ENCODE peak calls at places on chromosome 1, in four cellular contexts. R is astrocyte, Q is cardiac fibroblast, T is OCI-LY7. L is an unnamed sample.

GRCh38 chr1:213180833-213181232 is 129.8 kb downstream of the RPS6KC1 start:
- DNase-seq in R (no peak), Q (no peak), T (no peak), L (no peak)

GRCh38 chr1:36732038-36732402 is 249.3 kb upstream of the CSF3R start:
- DNase-seq in R (no peak), Q (no peak), T (no peak), L (no peak)

GRCh38 chr1:111450185-111450584 is 921 bp downstream of the ATP5PB start:
- DNase-seq in R (no peak), Q (no peak), T (no peak), L (no peak)

GRCh38 chr1:206461602-206462455 is 8.4 kb upstream of the IKBKE start:
- DNase-seq in R (no peak), Q (peak; percentile 86), T (peak; percentile 80), L (peak; percentile 76)

GRCh38 chr1:152466217-152466616 is 44.4 kb upstream of the LCE5A start:
- DNase-seq in R (no peak), Q (no peak), T (no peak), L (no peak)

GRCh38 chr1:202593845-202594244 is 116.4 kb downstream of the SYT2 start:
- DNase-seq in R (peak; percentile 66), Q (peak; percentile 51), T (no peak), L (peak; percentile 27)

GRCh38 chr1:33098371-33098770 is 17.4 kb downstream of the AZIN2 start:
- DNase-seq in R (peak; percentile 66), Q (no peak), T (no peak), L (no peak)

GRCh38 chr1:241605146-241605805 is 34.9 kb downstream of the CHML start:
- DNase-seq in R (no peak), Q (no peak), T (peak; percentile 29), L (no peak)

GRCh38 chr1:8115031-8115768 is 89.1 kb upstream of the ERRFI1 start:
- DNase-seq in R (no peak), Q (no peak), T (no peak), L (no peak)

GRCh38 chr1:111938123-111938522 is 51.3 kb downstream of the KCND3 start:
- DNase-seq in R (no peak), Q (no peak), T (no peak), L (no peak)

GRCh38 chr1:51653127-51653526 is 36.2 kb downstream of the OSBPL9 start:
- DNase-seq in R (no peak), Q (no peak), T (no peak), L (no peak)

GRCh38 chr1:152029144-152029936 is 7.5 kb downstream of the S100A11 start:
- DNase-seq in R (no peak), Q (peak; percentile 68), T (peak; percentile 15), L (peak; percentile 11)

GRCh38 chr1:226531360-226532093 is 17.0 kb upstream of the STUM start:
- DNase-seq in R (no peak), Q (no peak), T (no peak), L (no peak)

GRCh38 chr1:37667023-37667769 is 25.1 kb upstream of the CDCA8 start:
- DNase-seq in R (no peak), Q (no peak), T (no peak), L (no peak)

GRCh38 chr1:31382379-31382989 is 9.6 kb upstream of the FABP3 start:
- DNase-seq in R (no peak), Q (no peak), T (no peak), L (no peak)

GRCh38 chr1:229253170-229253974 is 17.5 kb upstream of the RAB4A start:
- DNase-seq in R (peak; percentile 55), Q (peak; percentile 20), T (peak; percentile 19), L (no peak)

GRCh38 chr1:8015809-8016165 is 10.3 kb downstream of the ERRFI1 start:
- DNase-seq in R (no peak), Q (peak; percentile 63), T (no peak), L (no peak)

GRCh38 chr1:77966291-77966690 is 12.6 kb downstream of the FUBP1 start:
- DNase-seq in R (no peak), Q (no peak), T (no peak), L (no peak)

DNA sequence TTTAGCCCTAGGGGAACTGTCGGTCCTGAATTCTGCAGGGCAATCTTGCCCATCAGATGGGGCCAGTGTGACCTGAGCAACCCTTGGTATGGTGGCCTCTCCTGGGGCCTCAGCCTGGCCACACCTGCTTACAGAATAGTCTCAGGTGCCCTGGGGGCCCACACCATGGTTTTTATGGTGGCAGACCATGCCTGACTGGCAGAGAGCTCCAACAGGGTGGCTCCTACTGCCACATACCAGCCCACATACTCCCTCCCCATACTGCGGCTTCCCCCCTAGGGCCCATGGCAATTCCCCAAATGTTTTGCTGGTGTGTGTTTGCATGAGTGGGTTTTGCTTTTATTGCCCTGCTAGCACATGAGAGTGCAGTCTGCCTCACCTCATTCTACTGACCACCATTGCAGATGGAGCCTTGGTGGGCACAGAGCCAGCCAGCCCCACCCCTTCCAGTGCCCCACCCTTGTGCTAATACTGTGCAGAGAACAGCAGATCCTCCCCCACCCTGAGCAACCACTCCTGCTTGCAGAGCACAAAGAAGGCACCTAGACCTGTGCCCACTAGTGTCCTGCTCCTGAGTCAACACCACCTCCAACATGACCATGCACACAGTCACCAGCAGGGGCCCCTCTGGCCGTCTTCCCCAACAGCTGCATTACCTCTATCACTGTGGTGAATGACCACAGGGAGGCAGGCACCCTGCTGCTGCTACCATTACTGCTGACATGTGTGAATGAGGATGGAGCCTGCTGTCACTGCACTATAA is 86.8 kb downstream of the GDAP2 start:
- DNase-seq in R (no peak), Q (no peak), T (peak; percentile 1), L (no peak)
- TF ChIP-seq CTCF in R (peak; percentile 10), Q (peak; percentile 20), T (no peak), L (peak; percentile 54)

DNA sequence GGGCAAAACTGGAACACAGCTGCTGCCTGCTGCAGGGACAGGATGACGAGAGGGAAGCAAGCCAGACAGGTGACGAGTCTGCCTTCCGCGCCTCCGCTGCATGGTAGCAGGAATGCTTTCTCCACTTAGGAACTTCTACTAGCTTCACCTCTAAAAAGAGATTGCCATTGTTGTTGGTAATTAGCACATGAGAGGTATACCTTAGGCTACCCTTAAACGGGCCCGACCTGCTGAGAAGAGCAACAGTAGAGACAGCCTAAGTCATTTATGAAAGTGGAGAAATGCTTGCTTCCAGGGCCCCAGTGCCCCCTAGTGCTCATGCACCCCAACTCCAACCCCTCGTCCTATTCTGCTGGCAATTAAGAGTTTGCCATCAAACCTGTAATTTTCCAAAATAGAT is 96.9 kb upstream of the AKT3 start:
- DNase-seq in R (no peak), Q (peak; percentile 52), T (no peak), L (no peak)
- TF ChIP-seq CTCF in R (peak; percentile 33), Q (peak; percentile 48), T (peak; percentile 66), L (peak; percentile 78)

DNA sequence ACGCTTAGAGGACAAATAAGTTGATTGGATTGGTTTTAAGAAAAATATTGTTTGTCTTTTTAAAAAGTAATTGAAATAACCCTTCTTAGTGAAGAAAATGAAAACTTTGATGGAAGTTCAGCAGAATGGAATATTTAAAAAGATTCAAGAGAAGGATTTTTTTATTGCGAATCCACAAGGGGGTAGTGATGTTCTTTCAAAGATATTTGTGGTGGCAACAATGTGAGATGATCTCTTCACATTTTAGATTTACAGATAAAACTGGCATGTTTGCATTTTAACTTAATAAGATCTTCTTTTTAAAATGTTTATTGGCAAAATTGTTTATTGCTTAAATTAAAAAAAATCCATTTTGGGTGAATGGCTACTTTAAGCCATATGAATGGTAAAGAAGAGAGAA is 8.9 kb downstream of the CAMTA1 start:
- DNase-seq in R (no peak), Q (peak; percentile 72), T (peak; percentile 29), L (peak; percentile 65)
- TF ChIP-seq CTCF in R (peak; percentile 47), Q (peak; percentile 19), T (peak; percentile 76), L (peak; percentile 80)

GRCh38 chr1:1302006-1302430 is 5.7 kb downstream of the ACAP3 start:
- DNase-seq in R (no peak), Q (no peak), T (peak; percentile 37), L (no peak)
- TF ChIP-seq CTCF in R (no peak), Q (peak; percentile 55), T (peak; percentile 75), L (peak; percentile 77)

GRCh38 chr1:171563675-171564074 is 58.4 kb upstream of the MYOCOS start:
- DNase-seq in R (peak; percentile 78), Q (peak; percentile 19), T (no peak), L (peak; percentile 43)

DNA sequence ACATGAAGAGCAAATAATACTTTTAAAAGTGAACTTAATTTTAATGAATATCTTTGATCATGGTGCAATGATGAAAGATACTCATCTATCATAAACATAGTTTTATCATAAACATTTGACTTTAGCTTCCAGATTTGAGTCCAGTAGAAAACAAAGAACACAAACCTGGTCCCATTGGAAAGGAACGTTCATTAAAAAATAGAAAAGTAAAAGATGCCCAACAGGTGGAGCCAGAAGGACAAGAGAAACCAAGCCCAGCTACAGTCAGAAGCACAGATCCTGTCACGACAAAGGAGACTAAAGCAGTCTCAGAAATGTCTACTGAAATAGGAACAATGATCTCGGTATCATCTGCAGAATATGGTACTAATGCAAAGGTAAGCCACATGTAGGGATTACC is 55.6 kb upstream of the MYOCOS start:
- DNase-seq in R (no peak), Q (peak; percentile 12), T (no peak), L (peak; percentile 4)
- TF ChIP-seq CTCF in R (no peak), Q (peak; percentile 16), T (peak; percentile 34), L (peak; percentile 29)

L was measured in HFFc6.